ENCODE peak calls at places on chromosomes 4 and X, in five cellular contexts. One of them, this sample, is unnamed.

GRCh38 chr4:168152837-168153500 is 60.6 kb downstream of the ANXA10 start:
- DNase-seq in ecto neural progenitor cell: no peak
- DNase-seq in WTC11: no peak
- DNase-seq in NCI-H69: no peak
- DNase-seq in Right ventricle myocardium superior: no peak
- DNase-seq in this sample: no peak

GRCh38 chrX:132023896-132024386 is 839 bp downstream of the STK26 start:
- DNase-seq in ecto neural progenitor cell: no peak
- DNase-seq in WTC11: peak
- DNase-seq in NCI-H69: peak
- DNase-seq in Right ventricle myocardium superior: peak
- DNase-seq in this sample: no peak

GRCh38 chr4:16259531-16260246 is 33.4 kb upstream of the TAPT1 start:
- DNase-seq in ecto neural progenitor cell: no peak
- DNase-seq in WTC11: no peak
- DNase-seq in NCI-H69: no peak
- DNase-seq in Right ventricle myocardium superior: no peak
- DNase-seq in this sample: no peak

GRCh38 chr4:74133786-74134499 is 24.0 kb upstream of the MTHFD2L start:
- DNase-seq in ecto neural progenitor cell: peak
- DNase-seq in WTC11: peak
- DNase-seq in NCI-H69: peak
- DNase-seq in Right ventricle myocardium superior: peak
- DNase-seq in this sample: peak

GRCh38 chr4:58587856-58588255 is 1477.7 kb upstream of the IGFBP7 start:
- DNase-seq in ecto neural progenitor cell: no peak
- DNase-seq in WTC11: no peak
- DNase-seq in NCI-H69: no peak
- DNase-seq in Right ventricle myocardium superior: no peak
- DNase-seq in this sample: no peak

GRCh38 chr4:138243369-138243768 is 1.2 kb upstream of the SLC7A11 start:
- DNase-seq in ecto neural progenitor cell: no peak
- DNase-seq in WTC11: no peak
- DNase-seq in NCI-H69: peak
- DNase-seq in Right ventricle myocardium superior: no peak
- DNase-seq in this sample: no peak

GRCh38 chr4:180058731-180059215 is 2184.4 kb upstream of the TENM3 start:
- DNase-seq in ecto neural progenitor cell: peak
- DNase-seq in WTC11: peak
- DNase-seq in NCI-H69: peak
- DNase-seq in Right ventricle myocardium superior: peak
- DNase-seq in this sample: peak

GRCh38 chr4:2962099-2962455 is 1.1 kb downstream of the NOP14 start:
- DNase-seq in ecto neural progenitor cell: no peak
- DNase-seq in WTC11: no peak
- DNase-seq in NCI-H69: peak
- DNase-seq in Right ventricle myocardium superior: no peak
- DNase-seq in this sample: no peak

GRCh38 chrX:13440166-13440565 is 120.3 kb upstream of the ATXN3L start:
- DNase-seq in ecto neural progenitor cell: no peak
- DNase-seq in WTC11: no peak
- DNase-seq in NCI-H69: no peak
- DNase-seq in Right ventricle myocardium superior: no peak
- DNase-seq in this sample: no peak

GRCh38 chr4:52588097-52588496 is 71.0 kb downstream of the USP46 start:
- DNase-seq in ecto neural progenitor cell: peak
- DNase-seq in WTC11: peak
- DNase-seq in NCI-H69: peak
- DNase-seq in Right ventricle myocardium superior: peak
- DNase-seq in this sample: no peak

GRCh38 chrX:109840585-109840984 is 107.5 kb upstream of the ACSL4 start:
- DNase-seq in ecto neural progenitor cell: no peak
- DNase-seq in WTC11: no peak
- DNase-seq in NCI-H69: no peak
- DNase-seq in Right ventricle myocardium superior: no peak
- DNase-seq in this sample: no peak

GRCh38 chr4:110621328-110621812 is 1.5 kb downstream of the PITX2 start:
- DNase-seq in ecto neural progenitor cell: no peak
- DNase-seq in WTC11: no peak
- DNase-seq in NCI-H69: peak
- DNase-seq in Right ventricle myocardium superior: no peak
- DNase-seq in this sample: peak

GRCh38 chrX:14673764-14674163 is 144.4 kb downstream of the GLRA2 start:
- DNase-seq in ecto neural progenitor cell: no peak
- DNase-seq in WTC11: no peak
- DNase-seq in NCI-H69: peak
- DNase-seq in Right ventricle myocardium superior: no peak
- DNase-seq in this sample: no peak

GRCh38 chrX:15055146-15055930 is 182.1 kb downstream of the MOSPD2 start:
- DNase-seq in ecto neural progenitor cell: no peak
- DNase-seq in WTC11: no peak
- DNase-seq in NCI-H69: no peak
- DNase-seq in Right ventricle myocardium superior: no peak
- DNase-seq in this sample: no peak

GRCh38 chrX:64571011-64571410 is 175.8 kb upstream of the MTMR8 start:
- DNase-seq in ecto neural progenitor cell: no peak
- DNase-seq in WTC11: no peak
- DNase-seq in NCI-H69: no peak
- DNase-seq in Right ventricle myocardium superior: no peak
- DNase-seq in this sample: no peak

GRCh38 chr4:28772066-28772465 is 1911.4 kb downstream of the STIM2 start:
- DNase-seq in ecto neural progenitor cell: no peak
- DNase-seq in WTC11: no peak
- DNase-seq in NCI-H69: no peak
- DNase-seq in Right ventricle myocardium superior: no peak
- DNase-seq in this sample: no peak

GRCh38 chr4:75995727-75996126 is 5.0 kb upstream of the SDAD1 start:
- DNase-seq in ecto neural progenitor cell: no peak
- DNase-seq in WTC11: no peak
- DNase-seq in NCI-H69: peak
- DNase-seq in Right ventricle myocardium superior: no peak
- DNase-seq in this sample: no peak

GRCh38 chrX:45760187-45760742 is 559.6 kb upstream of the DIPK2B start:
- DNase-seq in ecto neural progenitor cell: no peak
- DNase-seq in WTC11: no peak
- DNase-seq in NCI-H69: no peak
- DNase-seq in Right ventricle myocardium superior: no peak
- DNase-seq in this sample: no peak

GRCh38 chrX:111447298-111447697 is 35.3 kb upstream of the DCX start:
- DNase-seq in ecto neural progenitor cell: peak
- DNase-seq in WTC11: peak
- DNase-seq in NCI-H69: peak
- DNase-seq in Right ventricle myocardium superior: no peak
- DNase-seq in this sample: no peak

GRCh38 chrX:107562482-107562881 is 65.8 kb upstream of the PRPS1 start:
- DNase-seq in ecto neural progenitor cell: no peak
- DNase-seq in WTC11: no peak
- DNase-seq in NCI-H69: no peak
- DNase-seq in Right ventricle myocardium superior: no peak
- DNase-seq in this sample: no peak

GRCh38 chr4:72440404-72440803 is 128.6 kb downstream of the ADAMTS3 start:
- DNase-seq in ecto neural progenitor cell: no peak
- DNase-seq in WTC11: no peak
- DNase-seq in NCI-H69: no peak
- DNase-seq in Right ventricle myocardium superior: no peak
- DNase-seq in this sample: no peak

GRCh38 chrX:107834273-107835201 is 8.9 kb downstream of the MID2 start:
- DNase-seq in ecto neural progenitor cell: no peak
- DNase-seq in WTC11: no peak
- DNase-seq in NCI-H69: no peak
- DNase-seq in Right ventricle myocardium superior: no peak
- DNase-seq in this sample: no peak

GRCh38 chr4:48943387-48943786 is 36.8 kb upstream of the OCIAD2 start:
- DNase-seq in ecto neural progenitor cell: no peak
- DNase-seq in WTC11: peak
- DNase-seq in NCI-H69: peak
- DNase-seq in Right ventricle myocardium superior: no peak
- DNase-seq in this sample: no peak

This sample was measured in kidney.